ENCODE peak calls at places on chromosomes 12 and 14, in eight cellular contexts. K, H, T, Z, E, G, P and I are unnamed samples.

GRCh38 chr12:8698132-8698829 is 490 bp downstream of the RIMKLB start:
- DNase-seq in P (peak; percentile 45), E (no peak), H (peak; percentile 38), Z (peak; percentile 44), T (peak; percentile 47), G (peak; percentile 71), K (peak; percentile 63), I (no peak)

GRCh38 chr12:124786065-124786964 is 77.3 kb downstream of the SCARB1 start:
- DNase-seq in E (no peak), G (peak; percentile 69), H (peak; percentile 4), K (peak; percentile 95), Z (no peak), P (no peak), T (no peak), I (peak; percentile 95)

GRCh38 chr12:127485528-127485927 is 781.4 kb upstream of the TMEM132C start:
- DNase-seq in G (no peak), P (no peak), Z (no peak), K (peak; percentile 96), E (no peak), H (no peak), T (no peak), I (no peak)

GRCh38 chr14:30569216-30569902 is 10.4 kb downstream of the G2E3 start:
- DNase-seq in E (no peak), P (no peak), G (no peak), H (no peak), K (peak; percentile 43), T (no peak), Z (no peak), I (no peak)

GRCh38 chr12:94109154-94109553 is 39.2 kb upstream of the PLXNC1 start:
- DNase-seq in P (no peak), T (no peak), E (no peak), H (no peak), Z (peak; percentile 45), G (no peak), K (peak; percentile 76), I (no peak)

GRCh38 chr14:62126885-62127478 is 364.8 kb downstream of the SNAPC1 start:
- DNase-seq in T (no peak), K (peak; percentile 70), P (peak; percentile 62), E (peak; percentile 9), G (no peak), Z (no peak), H (peak; percentile 53), I (peak; percentile 65)

GRCh38 chr14:71592361-71592760 is 339.9 kb upstream of the RGS6 start:
- DNase-seq in Z (no peak), K (no peak), G (no peak), P (no peak), T (no peak), E (no peak), H (no peak), I (no peak)

GRCh38 chr14:76320486-76320885 is 55.5 kb upstream of the ESRRB start:
- DNase-seq in K (no peak), H (no peak), E (no peak), T (no peak), P (peak; percentile 18), G (no peak), Z (no peak), I (no peak)

GRCh38 chr12:6494351-6494743 is 445 bp downstream of the NCAPD2 start:
- DNase-seq in E (no peak), G (no peak), H (peak; percentile 56), K (no peak), T (no peak), Z (no peak), P (no peak), I (no peak)

GRCh38 chr12:22276313-22276712 is 58.2 kb downstream of the ST8SIA1 start:
- DNase-seq in Z (no peak), E (no peak), K (no peak), H (no peak), P (no peak), T (no peak), G (no peak), I (no peak)

GRCh38 chr12:113242018-113242418 is 20.8 kb downstream of the TPCN1 start:
- DNase-seq in H (no peak), T (no peak), G (no peak), K (no peak), P (no peak), E (no peak), Z (no peak), I (no peak)

GRCh38 chr14:53327716-53328115 is 174.6 kb upstream of the DDHD1 start:
- DNase-seq in T (no peak), G (no peak), K (peak; percentile 65), E (no peak), Z (no peak), H (no peak), P (no peak), I (no peak)

GRCh38 chr14:104164041-104164440 is 25.7 kb downstream of the KIF26A start:
- DNase-seq in T (no peak), Z (no peak), E (no peak), G (no peak), H (no peak), P (no peak), K (no peak), I (no peak)

GRCh38 chr14:53147893-53148292 is 5.2 kb downstream of the DDHD1 start:
- DNase-seq in G (no peak), P (no peak), Z (no peak), K (no peak), T (no peak), H (no peak), E (no peak), I (no peak)

GRCh38 chr14:95211721-95212504 is 54.6 kb upstream of the DICER1 start:
- DNase-seq in Z (no peak), T (no peak), E (no peak), H (no peak), K (no peak), G (no peak), P (no peak), I (no peak)

GRCh38 chr12:39505025-39505424 is 62.1 kb upstream of the KIF21A start:
- DNase-seq in Z (no peak), K (no peak), H (no peak), G (no peak), P (no peak), T (no peak), E (no peak), I (no peak)

GRCh38 chr12:49838973-49839633 is 3.8 kb downstream of the BCDIN3D start:
- DNase-seq in E (no peak), H (peak; percentile 10), Z (no peak), G (no peak), P (peak; percentile 50), K (peak; percentile 66), T (peak; percentile 31), I (no peak)

GRCh38 chr14:37172936-37173613 is 669 bp upstream of the SLC25A21 start:
- DNase-seq in H (no peak), K (no peak), Z (no peak), P (no peak), G (no peak), E (no peak), T (no peak), I (no peak)

GRCh38 chr14:96053236-96053599 is 14.1 kb downstream of the C14orf132 start:
- DNase-seq in P (no peak), T (no peak), G (no peak), Z (no peak), K (no peak), E (no peak), H (no peak), I (no peak)

GRCh38 chr12:124702736-124703135 is 135.3 kb upstream of the NCOR2 start:
- DNase-seq in T (no peak), P (no peak), E (no peak), Z (no peak), G (no peak), K (no peak), H (no peak), I (no peak)

GRCh38 chr12:116370886-116371580 is 93.5 kb upstream of the MED13L start:
- DNase-seq in T (no peak), P (no peak), H (no peak), K (peak; percentile 94), Z (no peak), G (no peak), E (no peak), I (no peak)

GRCh38 chr14:51463461-51463860 is 188.2 kb upstream of the FRMD6 start:
- DNase-seq in G (no peak), K (no peak), E (no peak), T (no peak), P (no peak), Z (no peak), H (no peak), I (no peak)

GRCh38 chr14:68853749-68854148 is 60.9 kb upstream of the ZFP36L1 start:
- DNase-seq in P (no peak), T (no peak), Z (no peak), H (no peak), E (no peak), G (no peak), K (no peak), I (no peak)

GRCh38 chr12:122078141-122079037 is at the start of gene MLXIP:
- DNase-seq in Z (peak; percentile 89), P (peak; percentile 90), T (peak; percentile 89), H (peak; percentile 90), K (peak; percentile 95), E (peak; percentile 68), G (peak; percentile 81), I (peak; percentile 90)

GRCh38 chr12:43742106-43742505 is 16.5 kb downstream of the PUS7L start:
- DNase-seq in K (peak; percentile 87), Z (no peak), E (no peak), T (no peak), G (no peak), H (no peak), P (no peak), I (no peak)

GRCh38 chr12:80045594-80045993 is 53.7 kb upstream of the OTOGL start:
- DNase-seq in K (peak; percentile 87), E (no peak), P (no peak), T (no peak), H (no peak), G (no peak), Z (no peak), I (no peak)

GRCh38 chr14:102726191-102726949 is 50.9 kb upstream of the TRAF3 start:
- DNase-seq in Z (no peak), T (no peak), P (no peak), K (no peak), H (peak; percentile 38), E (no peak), G (no peak), I (no peak)